ENCODE peak calls at places on chromosomes 12 and 14, in six cellular contexts. N is naive thymus-derived CD4-positive, alpha-beta T cell; Q is bronchial epithelial cell; T is LNCaP clone FGC; X is uterus; W is kidney epithelial cell. B is an unnamed sample.

GRCh38 chr14:49464885-49465284 is 121.3 kb downstream of the RPS29 start:
- DNase-seq in N (no peak), Q (no peak), T (no peak), X (no peak), W (no peak), B (no peak)

GRCh38 chr12:125001636-125002035 is 8.2 kb downstream of the BRI3BP start:
- DNase-seq in N (no peak), Q (no peak), T (no peak), X (no peak), W (no peak), B (no peak)

GRCh38 chr14:39015964-39016577 is 87.0 kb downstream of the SEC23A start:
- DNase-seq in N (no peak), Q (no peak), T (no peak), X (no peak), W (no peak), B (no peak)

GRCh38 chr14:86852530-86852929 is 1140.5 kb downstream of the GALC start:
- DNase-seq in N (no peak), Q (no peak), T (no peak), X (no peak), W (no peak), B (no peak)

GRCh38 chr12:9829990-9830389 is 2.7 kb downstream of the KLRF1 start:
- DNase-seq in N (no peak), Q (no peak), T (no peak), X (no peak), W (no peak), B (no peak)

GRCh38 chr14:77249286-77249685 is 21.7 kb downstream of the NGB start:
- DNase-seq in N (no peak), Q (no peak), T (no peak), X (no peak), W (no peak), B (no peak)

GRCh38 chr14:50055461-50056228 is 60.7 kb downstream of the VCPKMT start:
- DNase-seq in N (no peak), Q (no peak), T (no peak), X (no peak), W (no peak), B (no peak)

GRCh38 chr14:33931439-33931838 is 19.4 kb downstream of the EGLN3 start:
- DNase-seq in N (no peak), Q (peak), T (no peak), X (no peak), W (no peak), B (no peak)

GRCh38 chr12:19819231-19819630 is 379.9 kb downstream of the AEBP2 start:
- DNase-seq in N (no peak), Q (no peak), T (no peak), X (peak), W (no peak), B (no peak)

GRCh38 chr12:53965251-53966069 is 7.5 kb upstream of the HOXC11 start:
- DNase-seq in N (no peak), Q (no peak), T (no peak), X (peak), W (no peak), B (no peak)

GRCh38 chr14:97329701-97330100 is 532.5 kb downstream of the VRK1 start:
- DNase-seq in N (no peak), Q (no peak), T (no peak), X (no peak), W (no peak), B (no peak)

GRCh38 chr12:62006076-62006732 is 254.0 kb upstream of the USP15 start:
- DNase-seq in N (peak), Q (peak), T (peak), X (no peak), W (no peak), B (peak)

GRCh38 chr12:71063087-71063486 is 94.7 kb downstream of the TSPAN8 start:
- DNase-seq in N (no peak), Q (peak), T (no peak), X (no peak), W (no peak), B (no peak)

GRCh38 chr12:87848248-87848868 is 180.8 kb downstream of the C12orf50 start:
- DNase-seq in N (peak), Q (peak), T (peak), X (no peak), W (peak), B (peak)

GRCh38 chr12:3727354-3727753 is 25.6 kb downstream of the CRACR2A start:
- DNase-seq in N (peak), Q (no peak), T (no peak), X (no peak), W (no peak), B (peak)

GRCh38 chr12:120498870-120499515 is 3.1 kb downstream of the DYNLL1 start:
- DNase-seq in N (no peak), Q (peak), T (no peak), X (no peak), W (no peak), B (no peak)

GRCh38 chr14:77423423-77423822 is at the start of gene NOXRED1:
- DNase-seq in N (no peak), Q (no peak), T (no peak), X (no peak), W (no peak), B (no peak)

GRCh38 chr12:121110211-121110940 is 22.3 kb upstream of the P2RX7 start:
- DNase-seq in N (peak), Q (peak), T (peak), X (peak), W (no peak), B (peak)

GRCh38 chr14:93734086-93734822 is 54.0 kb downstream of the PRIMA1 start:
- DNase-seq in N (no peak), Q (no peak), T (no peak), X (no peak), W (no peak), B (no peak)

GRCh38 chr12:88388566-88389269 is 191.6 kb downstream of the KITLG start:
- DNase-seq in N (no peak), Q (no peak), T (no peak), X (no peak), W (no peak), B (no peak)

GRCh38 chr14:89013098-89013504 is 188.7 kb downstream of the TTC8 start:
- DNase-seq in N (no peak), Q (peak), T (no peak), X (no peak), W (no peak), B (peak)

GRCh38 chr14:67373347-67373746 is 13.2 kb downstream of the EIF2S1 start:
- DNase-seq in N (no peak), Q (no peak), T (no peak), X (no peak), W (no peak), B (no peak)

GRCh38 chr12:51921017-51921725 is 13.9 kb downstream of the ACVRL1 start:
- DNase-seq in N (no peak), Q (no peak), T (no peak), X (no peak), W (no peak), B (no peak)

GRCh38 chr14:24883571-24883970 is 166.4 kb downstream of the STXBP6 start:
- DNase-seq in N (no peak), Q (no peak), T (no peak), X (no peak), W (no peak), B (no peak)

GRCh38 chr12:119843100-119843499 is 34.0 kb downstream of the CIT start:
- DNase-seq in N (no peak), Q (no peak), T (peak), X (no peak), W (no peak), B (no peak)

GRCh38 chr14:103657466-103657865 is 28.5 kb downstream of the KLC1 start:
- DNase-seq in N (no peak), Q (no peak), T (no peak), X (peak), W (no peak), B (no peak)

GRCh38 chr12:124188059-124188458 is 106.8 kb upstream of the RFLNA start:
- DNase-seq in N (no peak), Q (no peak), T (no peak), X (no peak), W (no peak), B (no peak)

GRCh38 chr14:51398898-51399297 is 158.9 kb downstream of the TMX1 start:
- DNase-seq in N (no peak), Q (peak), T (no peak), X (no peak), W (peak), B (no peak)

GRCh38 chr12:56520025-56520810 is 1.4 kb upstream of the RBMS2 start:
- DNase-seq in N (no peak), Q (no peak), T (no peak), X (no peak), W (no peak), B (no peak)

GRCh38 chr14:35632276-35633071 is 98.5 kb downstream of the INSM2 start:
- DNase-seq in N (no peak), Q (no peak), T (no peak), X (no peak), W (no peak), B (no peak)

GRCh38 chr14:95519699-95520098 is 3.2 kb upstream of the SYNE3 start:
- DNase-seq in N (peak), Q (peak), T (no peak), X (peak), W (no peak), B (peak)

GRCh38 chr14:24690492-24690891 is 56.5 kb upstream of the GZMB start:
- DNase-seq in N (no peak), Q (no peak), T (no peak), X (no peak), W (no peak), B (no peak)

GRCh38 chr12:47408171-47408871 is 297.5 kb downstream of the RPAP3 start:
- DNase-seq in N (peak), Q (peak), T (peak), X (no peak), W (no peak), B (peak)

GRCh38 chr12:45731376-45731775 is 1.9 kb downstream of the ARID2 start:
- DNase-seq in N (no peak), Q (no peak), T (no peak), X (no peak), W (no peak), B (no peak)

GRCh38 chr12:9149372-9149771 is 33.7 kb upstream of the A2M start:
- DNase-seq in N (no peak), Q (peak), T (no peak), X (no peak), W (no peak), B (no peak)

GRCh38 chr14:60051690-60052324 is 39.9 kb upstream of the PCNX4 start:
- DNase-seq in N (peak), Q (no peak), T (no peak), X (no peak), W (no peak), B (peak)

GRCh38 chr14:92400579-92401444 is 77.8 kb downstream of the SLC24A4 start:
- DNase-seq in N (no peak), Q (peak), T (no peak), X (no peak), W (no peak), B (no peak)
- H3K4me3 ChIP-seq in N (no peak), Q (no peak), T (no peak), X (no peak), W (no peak), B (no peak)

GRCh38 chr14:47678157-47678556 is 2.8 kb upstream of the MDGA2 start:
- DNase-seq in N (no peak), Q (no peak), T (no peak), X (no peak), W (no peak), B (no peak)

GRCh38 chr14:47675239-47675488 is 241 bp downstream of the MDGA2 start:
- DNase-seq in N (no peak), Q (no peak), T (no peak), X (no peak), W (no peak), B (no peak)

GRCh38 chr14:47674546-47675238 is 713 bp downstream of the MDGA2 start:
- DNase-seq in N (no peak), Q (no peak), T (no peak), X (no peak), W (no peak), B (no peak)

GRCh38 chr14:47675489-47676300 is at the start of gene MDGA2:
- DNase-seq in N (no peak), Q (peak), T (no peak), X (no peak), W (no peak), B (no peak)

DNA sequence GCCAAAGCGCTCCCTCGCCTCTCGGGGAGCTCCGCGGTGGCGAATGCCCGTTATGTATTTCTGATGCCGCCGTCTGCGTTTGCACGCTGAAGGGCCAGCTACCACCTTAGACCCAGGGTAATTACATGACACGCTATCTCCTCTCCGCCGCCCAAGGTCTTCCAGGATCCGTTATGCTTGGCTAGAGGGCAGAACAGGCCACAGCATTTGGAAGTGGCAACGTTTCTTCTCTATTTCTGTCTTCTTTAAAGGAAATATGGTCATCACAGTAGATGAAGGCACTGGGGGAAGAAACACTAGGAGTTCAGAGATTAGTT is 854 bp upstream of the MDGA2 start:
- DNase-seq in N (no peak), Q (no peak), T (no peak), X (no peak), W (no peak), B (no peak)
- H3K4me3 ChIP-seq in N (no peak), Q (no peak), T (no peak), X (no peak), W (peak), B (no peak)

DNA sequence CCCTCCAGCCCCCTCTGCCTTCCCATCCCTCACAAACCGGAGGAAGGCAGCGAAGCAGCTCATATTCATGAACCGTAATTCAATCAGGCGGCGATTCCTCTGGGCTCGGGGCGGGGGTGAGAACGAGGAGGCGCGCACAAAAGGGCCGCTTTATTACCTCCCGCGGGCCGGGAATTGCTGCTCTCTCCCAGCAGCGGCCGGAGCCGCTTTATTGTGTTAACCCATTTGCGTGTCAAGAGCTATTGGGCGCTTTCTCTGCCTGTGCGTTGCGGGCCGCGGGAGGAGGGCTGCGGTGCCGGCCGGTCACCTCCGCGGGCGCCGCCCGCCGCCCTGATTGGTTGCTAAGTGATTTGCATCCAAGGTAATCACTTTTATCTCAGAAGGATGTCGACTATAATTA is 4.8 kb downstream of the FAM222A start:
- DNase-seq in N (no peak), Q (no peak), T (no peak), X (no peak), W (no peak), B (no peak)
- H3K4me3 ChIP-seq in N (no peak), Q (no peak), T (no peak), X (no peak), W (no peak), B (no peak)

GRCh38 chr14:84751745-84752144 is 778.2 kb upstream of the FLRT2 start:
- DNase-seq in N (no peak), Q (no peak), T (no peak), X (no peak), W (no peak), B (no peak)
- H3K4me3 ChIP-seq in N (no peak), Q (no peak), T (no peak), X (no peak), W (no peak), B (no peak)

GRCh38 chr12:104713444-104713843 is 244.6 kb downstream of the SLC41A2 start:
- DNase-seq in N (no peak), Q (no peak), T (no peak), X (no peak), W (no peak), B (no peak)

GRCh38 chr12:104715562-104716182 is 242.4 kb downstream of the SLC41A2 start:
- DNase-seq in N (no peak), Q (no peak), T (no peak), X (no peak), W (no peak), B (peak)

GRCh38 chr12:104714369-104714768 is 243.7 kb downstream of the SLC41A2 start:
- DNase-seq in N (no peak), Q (no peak), T (no peak), X (no peak), W (no peak), B (no peak)

GRCh38 chr12:104718581-104718980 is 239.5 kb downstream of the SLC41A2 start:
- DNase-seq in N (no peak), Q (no peak), T (peak), X (no peak), W (no peak), B (no peak)

DNA sequence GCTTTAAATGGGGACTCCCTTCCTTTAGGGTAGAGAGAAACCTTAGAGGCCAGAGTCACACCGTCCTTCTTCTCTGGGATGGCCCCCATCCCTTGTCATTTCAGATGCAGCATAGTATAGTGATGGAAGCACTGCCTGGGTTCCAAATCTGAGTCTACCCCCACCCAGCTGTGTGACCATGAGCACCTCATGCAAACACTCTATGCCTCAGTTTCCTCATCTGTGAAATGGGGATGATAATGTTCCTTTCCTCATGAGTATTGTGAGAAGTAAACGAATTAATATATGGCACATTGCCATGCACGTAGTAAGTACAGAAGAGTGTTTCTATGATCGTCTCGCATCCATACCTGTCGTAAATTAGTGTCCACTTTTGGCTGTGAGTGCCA is 241.9 kb downstream of the SLC41A2 start:
- DNase-seq in N (no peak), Q (no peak), T (no peak), X (no peak), W (no peak), B (no peak)
- H3K4me3 ChIP-seq in N (no peak), Q (no peak), T (no peak), X (no peak), W (no peak), B (no peak)

DNA sequence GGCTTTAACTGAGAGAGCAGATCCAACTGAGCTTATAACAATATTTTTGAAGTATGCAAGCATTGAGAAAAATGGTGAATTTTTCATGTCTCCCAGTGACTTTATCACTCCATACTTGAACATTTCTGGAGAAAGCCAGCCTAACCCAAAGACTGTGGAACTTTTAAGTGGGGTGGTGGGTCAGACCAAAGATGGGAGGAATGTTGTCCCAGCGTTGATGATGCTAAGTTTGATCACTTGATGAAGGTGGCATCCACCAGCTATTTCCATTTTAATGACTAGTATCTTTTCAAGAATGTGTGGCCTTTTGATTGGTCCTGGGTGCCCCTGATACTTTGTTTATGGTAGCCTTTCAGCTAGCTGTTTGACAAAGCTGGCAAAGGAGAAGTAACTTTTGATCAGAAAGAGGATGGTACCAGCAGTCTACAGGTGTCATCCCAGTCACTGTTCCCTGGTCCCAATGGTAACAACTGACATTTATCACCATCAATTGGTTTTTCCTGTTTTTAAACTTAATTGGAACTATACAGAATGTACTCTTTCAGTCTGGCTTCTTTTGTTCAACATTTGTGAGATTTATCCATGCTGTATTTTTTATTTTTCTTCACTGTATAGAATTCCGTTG is 14.2 kb downstream of the SINHCAF start:
- DNase-seq in N (no peak), Q (no peak), T (no peak), X (no peak), W (no peak), B (no peak)
- H3K4me3 ChIP-seq in N (no peak), Q (no peak), T (no peak), X (no peak), W (no peak), B (no peak)

DNA sequence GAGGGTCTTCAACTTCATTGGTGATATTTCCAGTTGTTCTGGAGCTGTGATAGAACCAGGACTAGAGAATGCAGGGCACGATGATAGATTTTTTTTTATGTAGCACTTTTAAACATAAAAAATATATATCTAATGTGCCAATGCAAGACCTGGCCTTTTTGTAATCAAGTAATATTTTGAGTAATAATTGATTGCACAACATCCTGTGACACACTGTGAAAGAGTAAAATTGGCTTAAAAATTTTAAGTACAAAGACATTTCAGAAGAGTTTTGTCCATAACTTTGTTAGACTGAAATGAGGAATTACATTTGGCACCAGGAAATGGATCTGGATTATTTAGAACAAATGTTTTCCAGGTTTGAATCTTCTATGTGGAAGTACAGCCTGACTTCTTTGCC is 22.1 kb downstream of the PRKCH start:
- DNase-seq in N (no peak), Q (peak), T (no peak), X (no peak), W (no peak), B (no peak)
- H3K4me3 ChIP-seq in N (peak), Q (no peak), T (no peak), X (no peak), W (no peak), B (no peak)

GRCh38 chr12:7994731-7995205 is 37.7 kb upstream of the FOXJ2 start:
- DNase-seq in N (no peak), Q (peak), T (peak), X (no peak), W (peak), B (no peak)
- H3K4me3 ChIP-seq in N (no peak), Q (no peak), T (no peak), X (no peak), W (no peak), B (no peak)

DNA sequence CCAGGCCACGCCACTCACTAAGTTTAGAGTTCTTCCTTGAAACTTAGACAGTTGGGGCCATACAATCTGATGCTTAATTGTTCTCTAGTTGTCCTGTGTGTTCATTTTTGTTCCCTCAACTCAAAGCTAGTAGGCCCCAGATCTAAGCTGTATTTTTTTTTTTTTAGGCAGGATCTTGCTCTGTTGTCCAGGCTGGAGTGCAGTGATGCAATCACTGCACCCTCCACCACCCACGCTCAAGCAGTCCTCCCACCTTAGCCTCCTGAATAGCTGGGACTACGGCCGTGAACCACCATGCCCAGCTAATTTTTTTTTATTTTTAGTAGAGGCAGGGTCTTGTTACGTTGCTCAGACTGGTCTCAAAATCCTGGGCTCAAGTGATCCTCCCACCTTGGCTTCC is 7.5 kb downstream of the TNFRSF1A start:
- DNase-seq in N (no peak), Q (no peak), T (no peak), X (no peak), W (no peak), B (no peak)
- H3K4me3 ChIP-seq in N (no peak), Q (no peak), T (no peak), X (no peak), W (no peak), B (no peak)